ENCODE peak calls at places on chromosome 2, in four cellular contexts. L is Kasumi-1, N is NCI-H460, V is NCI-H2081. Z is an unnamed sample.

GRCh38 chr2:151197184-151198070 is 64.2 kb downstream of the RBM43 start:
- DNase-seq in L (no peak), V (no peak), N (no peak), Z (no peak)

GRCh38 chr2:13413989-13414388 is 697.3 kb downstream of the TRIB2 start:
- DNase-seq in V (peak; percentile 19), L (no peak), N (no peak), Z (no peak)

GRCh38 chr2:97935719-97936161 is 60.0 kb downstream of the TMEM131 start:
- DNase-seq in N (no peak), V (peak; percentile 12), L (no peak), Z (no peak)

GRCh38 chr2:1881998-1882397 is 137.7 kb upstream of the PXDN start:
- DNase-seq in V (no peak), N (no peak), L (no peak), Z (no peak)

GRCh38 chr2:71458413-71459083 is 5.2 kb downstream of the DYSF start:
- DNase-seq in V (no peak), N (no peak), L (peak; percentile 7), Z (no peak)

GRCh38 chr2:177460973-177461585 is 68.5 kb downstream of the AGPS start:
- DNase-seq in V (no peak), N (no peak), L (no peak), Z (peak; percentile 35)

GRCh38 chr2:144849612-144850011 is 329.7 kb upstream of the ZEB2 start:
- DNase-seq in N (no peak), L (no peak), V (no peak), Z (no peak)

GRCh38 chr2:179129574-179130238 is 79.8 kb upstream of the CCDC141 start:
- DNase-seq in N (peak; percentile 17), L (peak; percentile 39), V (no peak), Z (no peak)

GRCh38 chr2:12120281-12121150 is 374.1 kb downstream of the LPIN1 start:
- DNase-seq in L (no peak), V (no peak), N (no peak), Z (no peak)

GRCh38 chr2:8488001-8488738 is 193.7 kb upstream of the ID2 start:
- DNase-seq in L (no peak), V (no peak), N (no peak), Z (no peak)

GRCh38 chr2:27115485-27115884 is 3.4 kb downstream of the CGREF1 start:
- DNase-seq in V (no peak), L (no peak), N (no peak), Z (no peak)

GRCh38 chr2:201273330-201273983 is 13.1 kb downstream of the CASP8 start:
- DNase-seq in N (no peak), L (no peak), V (no peak), Z (no peak)

GRCh38 chr2:179336782-179337534 is 72.3 kb upstream of the SESTD1 start:
- DNase-seq in V (no peak), N (no peak), L (no peak), Z (no peak)

GRCh38 chr2:163528640-163529217 is 207.1 kb downstream of the FIGN start:
- DNase-seq in V (no peak), N (no peak), L (no peak), Z (no peak)

GRCh38 chr2:207352978-207353377 is 176.8 kb upstream of the CREB1 start:
- DNase-seq in N (no peak), V (peak; percentile 11), L (no peak), Z (no peak)

GRCh38 chr2:236546561-236546961 is 23.1 kb upstream of the ACKR3 start:
- DNase-seq in L (peak; percentile 79), N (no peak), V (no peak), Z (no peak)

GRCh38 chr2:96665083-96665569 is 22.6 kb downstream of the FER1L5 start:
- DNase-seq in V (no peak), N (peak; percentile 83), L (peak; percentile 75), Z (no peak)

GRCh38 chr2:18282026-18282425 is 278.4 kb downstream of the RDH14 start:
- DNase-seq in V (no peak), L (no peak), N (no peak), Z (no peak)

GRCh38 chr2:74552914-74553811 is 579 bp downstream of the LOXL3 start:
- DNase-seq in L (peak; percentile 41), N (no peak), V (no peak), Z (no peak)

GRCh38 chr2:59182249-59182648 is 941.1 kb upstream of the FANCL start:
- DNase-seq in L (peak; percentile 31), V (peak; percentile 62), N (peak; percentile 15), Z (no peak)

GRCh38 chr2:107772380-107772779 is 54.3 kb upstream of the RGPD4 start:
- DNase-seq in L (no peak), V (peak; percentile 7), N (no peak), Z (no peak)

GRCh38 chr2:85152895-85153294 is 19.7 kb downstream of the TCF7L1 start:
- DNase-seq in V (no peak), L (no peak), N (no peak), Z (no peak)

GRCh38 chr2:42828487-42829416 is 36.4 kb upstream of the HAAO start:
- DNase-seq in V (peak; percentile 65), N (peak; percentile 69), L (peak; percentile 72), Z (peak; percentile 14)

GRCh38 chr2:104412384-104412783 is 441.5 kb upstream of the POU3F3 start:
- DNase-seq in N (peak; percentile 21), V (peak; percentile 37), L (peak; percentile 20), Z (no peak)

GRCh38 chr2:223580951-223581350 is 21.2 kb downstream of the SCG2 start:
- DNase-seq in V (no peak), L (no peak), N (no peak), Z (no peak)

GRCh38 chr2:175309799-175310198 is 128.3 kb upstream of the ATP5MC3 start:
- DNase-seq in V (peak; percentile 75), N (peak; percentile 23), L (peak; percentile 68), Z (peak; percentile 29)

GRCh38 chr2:2573658-2574293 is 242.7 kb upstream of the MYT1L start:
- DNase-seq in N (peak; percentile 17), L (no peak), V (no peak), Z (no peak)

GRCh38 chr2:241595600-241596140 is 37.1 kb downstream of the BOK start:
- DNase-seq in L (no peak), N (no peak), V (no peak), Z (no peak)

GRCh38 chr2:65491381-65491903 is 59.0 kb upstream of the SPRED2 start:
- DNase-seq in L (no peak), V (no peak), N (no peak), Z (no peak)